ENCODE peak calls at places on chromosomes 12 and 14, in six cellular contexts. One of them, this sample, is unnamed.

GRCh38 chr12:11724888-11725310 is 75.4 kb downstream of the ETV6 start:
- DNase-seq in esophagus squamous epithelium: no peak
- DNase-seq in stimulated activated CD4-positive, alpha-beta T cell treated with anti-CD3 and anti-CD28 coated beads, Interleukin-15, amount 100 ng/mL, for 24 hours: no peak
- DNase-seq in cardiac muscle cell: peak
- DNase-seq in Kasumi-1: no peak
- DNase-seq in GM23338: no peak
- DNase-seq in this sample: peak

GRCh38 chr12:49541911-49542505 is 3.2 kb downstream of the KCNH3 start:
- DNase-seq in Kasumi-1: no peak
- DNase-seq in esophagus squamous epithelium: no peak
- DNase-seq in stimulated activated CD4-positive, alpha-beta T cell treated with anti-CD3 and anti-CD28 coated beads, Interleukin-15, amount 100 ng/mL, for 24 hours: no peak
- DNase-seq in GM23338: no peak
- DNase-seq in cardiac muscle cell: no peak
- DNase-seq in this sample: no peak

GRCh38 chr12:4143909-4144308 is 129.7 kb upstream of the CCND2 start:
- DNase-seq in GM23338: peak
- DNase-seq in cardiac muscle cell: no peak
- DNase-seq in esophagus squamous epithelium: no peak
- DNase-seq in stimulated activated CD4-positive, alpha-beta T cell treated with anti-CD3 and anti-CD28 coated beads, Interleukin-15, amount 100 ng/mL, for 24 hours: no peak
- DNase-seq in Kasumi-1: no peak
- DNase-seq in this sample: no peak

GRCh38 chr12:121858662-121859572 is at the start of gene HPD:
- DNase-seq in stimulated activated CD4-positive, alpha-beta T cell treated with anti-CD3 and anti-CD28 coated beads, Interleukin-15, amount 100 ng/mL, for 24 hours: no peak
- DNase-seq in cardiac muscle cell: peak
- DNase-seq in GM23338: peak
- DNase-seq in esophagus squamous epithelium: no peak
- DNase-seq in Kasumi-1: no peak
- DNase-seq in this sample: no peak

GRCh38 chr12:44581642-44582242 is 294.4 kb downstream of the NELL2 start:
- DNase-seq in esophagus squamous epithelium: no peak
- DNase-seq in GM23338: peak
- DNase-seq in stimulated activated CD4-positive, alpha-beta T cell treated with anti-CD3 and anti-CD28 coated beads, Interleukin-15, amount 100 ng/mL, for 24 hours: no peak
- DNase-seq in cardiac muscle cell: no peak
- DNase-seq in Kasumi-1: no peak
- DNase-seq in this sample: no peak

GRCh38 chr12:33370318-33370717 is 69.3 kb downstream of the SYT10 start:
- DNase-seq in GM23338: no peak
- DNase-seq in esophagus squamous epithelium: no peak
- DNase-seq in cardiac muscle cell: no peak
- DNase-seq in Kasumi-1: no peak
- DNase-seq in stimulated activated CD4-positive, alpha-beta T cell treated with anti-CD3 and anti-CD28 coated beads, Interleukin-15, amount 100 ng/mL, for 24 hours: no peak
- DNase-seq in this sample: no peak

GRCh38 chr12:12716151-12716844 is 870 bp upstream of the CDKN1B start:
- DNase-seq in esophagus squamous epithelium: no peak
- DNase-seq in cardiac muscle cell: peak
- DNase-seq in GM23338: peak
- DNase-seq in stimulated activated CD4-positive, alpha-beta T cell treated with anti-CD3 and anti-CD28 coated beads, Interleukin-15, amount 100 ng/mL, for 24 hours: no peak
- DNase-seq in Kasumi-1: peak
- DNase-seq in this sample: no peak

GRCh38 chr14:23358553-23359166 is 6.0 kb upstream of the SLC22A17 start:
- DNase-seq in GM23338: no peak
- DNase-seq in Kasumi-1: no peak
- DNase-seq in esophagus squamous epithelium: no peak
- DNase-seq in stimulated activated CD4-positive, alpha-beta T cell treated with anti-CD3 and anti-CD28 coated beads, Interleukin-15, amount 100 ng/mL, for 24 hours: no peak
- DNase-seq in cardiac muscle cell: no peak
- DNase-seq in this sample: no peak